ENCODE peak calls at places on chromosomes 4 and X, in ten cellular contexts. W is astrocyte of the cerebellum; E is sigmoid colon; J is fibroblast of pulmonary artery; Z is activated CD4-positive, alpha-beta T cell treated with anti-CD3 and anti-CD28 coated beads, Interleukin-2, amount 10 ng/mL, durations not matched to agents 7 days and 5 days; H is mucosa of descending colon; F is EL; P is tibial nerve; U is A549; N is NCI-H2081. A is an unnamed sample.

GRCh38 chr4:128349921-128350320 is 62.3 kb upstream of the PGRMC2 start:
- DNase-seq in W (no peak), E (no peak), J (peak), Z (no peak), H (no peak), F (peak), P (no peak), U (peak), N (no peak), A (no peak)

GRCh38 chr4:184347251-184348239 is 126.8 kb downstream of the IRF2 start:
- DNase-seq in W (peak), E (peak), J (peak), Z (no peak), H (peak), F (no peak), P (no peak), U (peak), N (no peak), A (no peak)

GRCh38 chrX:43510194-43510593 is 145.9 kb upstream of the MAOA start:
- DNase-seq in W (no peak), E (no peak), J (no peak), Z (no peak), H (no peak), F (no peak), P (no peak), U (no peak), N (no peak), A (no peak)

GRCh38 chrX:153635788-153636668 is 11.0 kb upstream of the DUSP9 start:
- DNase-seq in W (no peak), E (peak), J (peak), Z (peak), H (no peak), F (peak), P (no peak), U (peak), N (no peak), A (no peak)

GRCh38 chr4:82287720-82288119 is 86.1 kb downstream of the HNRNPD start:
- DNase-seq in W (no peak), E (no peak), J (no peak), Z (no peak), H (no peak), F (no peak), P (no peak), U (no peak), N (no peak), A (no peak)

GRCh38 chr4:159358226-159358625 is 255.3 kb downstream of the RAPGEF2 start:
- DNase-seq in W (peak), E (no peak), J (peak), Z (no peak), H (no peak), F (peak), P (no peak), U (no peak), N (no peak), A (no peak)

GRCh38 chr4:112276113-112276512 is 9.6 kb downstream of the TIFA start:
- DNase-seq in W (no peak), E (no peak), J (no peak), Z (no peak), H (no peak), F (no peak), P (no peak), U (no peak), N (no peak), A (no peak)

GRCh38 chr4:8160233-8160560 is 1.6 kb upstream of the ABLIM2 start:
- DNase-seq in W (no peak), E (no peak), J (no peak), Z (no peak), H (no peak), F (no peak), P (no peak), U (no peak), N (peak), A (no peak)

GRCh38 chr4:86055898-86056297 is 304.0 kb downstream of the MAPK10 start:
- DNase-seq in W (no peak), E (no peak), J (no peak), Z (no peak), H (no peak), F (peak), P (no peak), U (peak), N (no peak), A (no peak)

GRCh38 chr4:155615054-155615887 is 51.4 kb upstream of the GUCY1A1 start:
- DNase-seq in W (no peak), E (no peak), J (no peak), Z (no peak), H (no peak), F (no peak), P (no peak), U (no peak), N (no peak), A (no peak)

GRCh38 chrX:46574337-46574940 is 874 bp downstream of the CHST7 start:
- DNase-seq in W (no peak), E (no peak), J (no peak), Z (peak), H (no peak), F (peak), P (no peak), U (peak), N (no peak), A (peak)

GRCh38 chr4:80268081-80268823 is 1.8 kb downstream of the FGF5 start:
- DNase-seq in W (no peak), E (no peak), J (peak), Z (no peak), H (no peak), F (peak), P (no peak), U (no peak), N (peak), A (no peak)

GRCh38 chr4:184588893-184589292 is 60.4 kb downstream of the CASP3 start:
- DNase-seq in W (peak), E (no peak), J (no peak), Z (no peak), H (no peak), F (no peak), P (no peak), U (no peak), N (no peak), A (no peak)

GRCh38 chr4:7457201-7458065 is 22.7 kb upstream of the PSAPL1 start:
- DNase-seq in W (no peak), E (no peak), J (no peak), Z (no peak), H (no peak), F (no peak), P (no peak), U (no peak), N (no peak), A (no peak)

GRCh38 chr4:172515266-172515879 is 653.2 kb upstream of the GALNT7 start:
- DNase-seq in W (peak), E (no peak), J (peak), Z (no peak), H (no peak), F (peak), P (no peak), U (no peak), N (no peak), A (no peak)

GRCh38 chr4:6250235-6250983 is 19.2 kb upstream of the WFS1 start:
- DNase-seq in W (peak), E (no peak), J (peak), Z (peak), H (no peak), F (peak), P (no peak), U (peak), N (peak), A (no peak)

A was measured in RWPE2.